ENCODE peak calls at places on chromosomes 2 and 18, in ten cellular contexts. One of them, this sample, is unnamed. For H3K27me3, the result is how much of the 10 kb centered on the place peaks cover.

GRCh38 chr2:117607202-117607601 is 207.3 kb upstream of the DDX18 start:
- DNase-seq in fibroblast of lung: no peak
- DNase-seq in uterus: no peak
- DNase-seq in tibial artery: no peak
- DNase-seq in lung: no peak
- DNase-seq in suprapubic skin: no peak
- DNase-seq in AG04450: no peak
- DNase-seq in endothelial cell of umbilical vein: no peak
- DNase-seq in cardiac muscle cell: no peak
- DNase-seq in A673: no peak
- DNase-seq in this sample: no peak

GRCh38 chr18:33578371-33579146 is 540 bp downstream of the ASXL3 start:
- DNase-seq in cardiac muscle cell: peak
- DNase-seq in fibroblast of lung: no peak
- DNase-seq in AG04450: no peak
- DNase-seq in endothelial cell of umbilical vein: no peak
- DNase-seq in uterus: peak
- DNase-seq in tibial artery: peak
- DNase-seq in suprapubic skin: no peak
- DNase-seq in A673: peak
- DNase-seq in lung: no peak
- DNase-seq in this sample: no peak

GRCh38 chr2:198448803-198449202 is 644.4 kb downstream of the PLCL1 start:
- DNase-seq in cardiac muscle cell: no peak
- DNase-seq in A673: no peak
- DNase-seq in lung: no peak
- DNase-seq in tibial artery: no peak
- DNase-seq in endothelial cell of umbilical vein: no peak
- DNase-seq in AG04450: no peak
- DNase-seq in fibroblast of lung: no peak
- DNase-seq in suprapubic skin: no peak
- DNase-seq in uterus: no peak
- DNase-seq in this sample: no peak

GRCh38 chr2:122078451-122078850 is 323.0 kb downstream of the TSN start:
- DNase-seq in tibial artery: no peak
- DNase-seq in lung: no peak
- DNase-seq in cardiac muscle cell: peak
- DNase-seq in fibroblast of lung: peak
- DNase-seq in endothelial cell of umbilical vein: no peak
- DNase-seq in suprapubic skin: no peak
- DNase-seq in uterus: no peak
- DNase-seq in A673: no peak
- DNase-seq in AG04450: no peak
- DNase-seq in this sample: no peak

GRCh38 chr2:197606180-197606579 is 69.2 kb downstream of the RFTN2 start:
- DNase-seq in A673: no peak
- DNase-seq in tibial artery: no peak
- DNase-seq in lung: no peak
- DNase-seq in cardiac muscle cell: no peak
- DNase-seq in uterus: no peak
- DNase-seq in AG04450: no peak
- DNase-seq in endothelial cell of umbilical vein: no peak
- DNase-seq in fibroblast of lung: no peak
- DNase-seq in suprapubic skin: no peak
- DNase-seq in this sample: peak

GRCh38 chr2:121377676-121378075 is 92.7 kb upstream of the TFCP2L1 start:
- DNase-seq in suprapubic skin: no peak
- DNase-seq in cardiac muscle cell: no peak
- DNase-seq in AG04450: no peak
- DNase-seq in uterus: no peak
- DNase-seq in tibial artery: no peak
- DNase-seq in endothelial cell of umbilical vein: peak
- DNase-seq in lung: no peak
- DNase-seq in fibroblast of lung: peak
- DNase-seq in A673: peak
- DNase-seq in this sample: no peak

GRCh38 chr2:241967745-241968144 is 98.2 kb downstream of the RTP5 start:
- DNase-seq in AG04450: no peak
- DNase-seq in cardiac muscle cell: no peak
- DNase-seq in suprapubic skin: peak
- DNase-seq in fibroblast of lung: no peak
- DNase-seq in lung: no peak
- DNase-seq in A673: no peak
- DNase-seq in tibial artery: peak
- DNase-seq in endothelial cell of umbilical vein: no peak
- DNase-seq in uterus: no peak
- DNase-seq in this sample: peak

GRCh38 chr2:11808016-11808400 is 61.6 kb downstream of the LPIN1 start:
- DNase-seq in fibroblast of lung: no peak
- DNase-seq in A673: no peak
- DNase-seq in suprapubic skin: no peak
- DNase-seq in uterus: no peak
- DNase-seq in cardiac muscle cell: no peak
- DNase-seq in AG04450: no peak
- DNase-seq in tibial artery: no peak
- DNase-seq in lung: no peak
- DNase-seq in endothelial cell of umbilical vein: no peak
- DNase-seq in this sample: no peak

GRCh38 chr2:60882971-60883753 is 1.8 kb downstream of the REL start:
- DNase-seq in lung: no peak
- DNase-seq in endothelial cell of umbilical vein: peak
- DNase-seq in AG04450: no peak
- DNase-seq in uterus: no peak
- DNase-seq in tibial artery: no peak
- DNase-seq in A673: peak
- DNase-seq in suprapubic skin: no peak
- DNase-seq in fibroblast of lung: peak
- DNase-seq in cardiac muscle cell: peak
- DNase-seq in this sample: peak

GRCh38 chr2:166335284-166335683 is 40.5 kb downstream of the SCN9A start:
- DNase-seq in cardiac muscle cell: no peak
- DNase-seq in fibroblast of lung: no peak
- DNase-seq in lung: no peak
- DNase-seq in suprapubic skin: no peak
- DNase-seq in uterus: no peak
- DNase-seq in tibial artery: no peak
- DNase-seq in AG04450: no peak
- DNase-seq in endothelial cell of umbilical vein: no peak
- DNase-seq in A673: no peak
- DNase-seq in this sample: no peak

GRCh38 chr18:23279931-23280330 is 144.6 kb downstream of the CABLES1 start:
- DNase-seq in tibial artery: no peak
- DNase-seq in lung: no peak
- DNase-seq in AG04450: no peak
- DNase-seq in cardiac muscle cell: no peak
- DNase-seq in fibroblast of lung: no peak
- DNase-seq in uterus: no peak
- DNase-seq in endothelial cell of umbilical vein: peak
- DNase-seq in suprapubic skin: no peak
- DNase-seq in A673: no peak
- DNase-seq in this sample: no peak

GRCh38 chr2:80068068-80068467 is 236.5 kb downstream of the LRRTM1 start:
- DNase-seq in endothelial cell of umbilical vein: no peak
- DNase-seq in lung: peak
- DNase-seq in tibial artery: no peak
- DNase-seq in suprapubic skin: no peak
- DNase-seq in AG04450: no peak
- DNase-seq in cardiac muscle cell: no peak
- DNase-seq in uterus: no peak
- DNase-seq in A673: no peak
- DNase-seq in fibroblast of lung: no peak
- DNase-seq in this sample: no peak

GRCh38 chr2:104582471-104582870 is 271.4 kb upstream of the POU3F3 start:
- DNase-seq in A673: no peak
- DNase-seq in AG04450: no peak
- DNase-seq in endothelial cell of umbilical vein: no peak
- DNase-seq in uterus: no peak
- DNase-seq in tibial artery: no peak
- DNase-seq in suprapubic skin: no peak
- DNase-seq in lung: no peak
- DNase-seq in fibroblast of lung: no peak
- DNase-seq in cardiac muscle cell: no peak
- DNase-seq in this sample: no peak

GRCh38 chr2:8574196-8575010 is 107.5 kb upstream of the ID2 start:
- DNase-seq in endothelial cell of umbilical vein: no peak
- DNase-seq in A673: no peak
- DNase-seq in lung: no peak
- DNase-seq in cardiac muscle cell: no peak
- DNase-seq in uterus: no peak
- DNase-seq in fibroblast of lung: peak
- DNase-seq in tibial artery: no peak
- DNase-seq in suprapubic skin: peak
- DNase-seq in AG04450: no peak
- DNase-seq in this sample: no peak

GRCh38 chr2:42386684-42387083 is 25.7 kb upstream of the COX7A2L start:
- DNase-seq in cardiac muscle cell: no peak
- DNase-seq in A673: peak
- DNase-seq in tibial artery: no peak
- DNase-seq in uterus: no peak
- DNase-seq in endothelial cell of umbilical vein: no peak
- DNase-seq in AG04450: no peak
- DNase-seq in lung: no peak
- DNase-seq in suprapubic skin: no peak
- DNase-seq in fibroblast of lung: no peak
- DNase-seq in this sample: no peak

GRCh38 chr2:233712596-233713261 is at the start of gene UGT1A5:
- DNase-seq in AG04450: no peak
- DNase-seq in tibial artery: no peak
- DNase-seq in cardiac muscle cell: no peak
- DNase-seq in fibroblast of lung: no peak
- DNase-seq in endothelial cell of umbilical vein: no peak
- DNase-seq in A673: no peak
- DNase-seq in uterus: no peak
- DNase-seq in lung: no peak
- DNase-seq in suprapubic skin: no peak
- DNase-seq in this sample: no peak

GRCh38 chr2:168992591-168993349 is 38.4 kb downstream of the ABCB11 start:
- DNase-seq in uterus: no peak
- DNase-seq in fibroblast of lung: peak
- DNase-seq in lung: no peak
- DNase-seq in suprapubic skin: no peak
- DNase-seq in tibial artery: no peak
- DNase-seq in endothelial cell of umbilical vein: peak
- DNase-seq in AG04450: no peak
- DNase-seq in A673: no peak
- DNase-seq in cardiac muscle cell: no peak
- DNase-seq in this sample: no peak

GRCh38 chr2:21253311-21254027 is 129.7 kb downstream of the TDRD15 start:
- DNase-seq in cardiac muscle cell: no peak
- DNase-seq in suprapubic skin: no peak
- DNase-seq in A673: no peak
- DNase-seq in tibial artery: no peak
- DNase-seq in uterus: no peak
- DNase-seq in fibroblast of lung: no peak
- DNase-seq in lung: no peak
- DNase-seq in endothelial cell of umbilical vein: no peak
- DNase-seq in AG04450: no peak
- DNase-seq in this sample: no peak

GRCh38 chr2:88765154-88765948 is 73.9 kb downstream of the RPIA start:
- DNase-seq in AG04450: no peak
- DNase-seq in uterus: no peak
- DNase-seq in tibial artery: no peak
- DNase-seq in A673: peak
- DNase-seq in suprapubic skin: no peak
- DNase-seq in endothelial cell of umbilical vein: peak
- DNase-seq in cardiac muscle cell: peak
- DNase-seq in fibroblast of lung: peak
- DNase-seq in lung: peak
- DNase-seq in this sample: peak

GRCh38 chr2:672606-672905 is 4.7 kb downstream of the TMEM18 start:
- DNase-seq in cardiac muscle cell: no peak
- DNase-seq in A673: no peak
- DNase-seq in suprapubic skin: no peak
- DNase-seq in tibial artery: no peak
- DNase-seq in AG04450: no peak
- DNase-seq in fibroblast of lung: no peak
- DNase-seq in endothelial cell of umbilical vein: no peak
- DNase-seq in uterus: no peak
- DNase-seq in lung: no peak
- DNase-seq in this sample: no peak
- H3K4me3 ChIP-seq in cardiac muscle cell: no peak
- H3K4me3 ChIP-seq in A673: no peak
- H3K4me3 ChIP-seq in suprapubic skin: no peak
- H3K4me3 ChIP-seq in tibial artery: no peak
- H3K4me3 ChIP-seq in AG04450: no peak
- H3K4me3 ChIP-seq in fibroblast of lung: no peak
- H3K4me3 ChIP-seq in endothelial cell of umbilical vein: no peak
- H3K4me3 ChIP-seq in uterus: no peak
- H3K4me3 ChIP-seq in lung: no peak
- H3K4me3 ChIP-seq in this sample: no peak

DNA sequence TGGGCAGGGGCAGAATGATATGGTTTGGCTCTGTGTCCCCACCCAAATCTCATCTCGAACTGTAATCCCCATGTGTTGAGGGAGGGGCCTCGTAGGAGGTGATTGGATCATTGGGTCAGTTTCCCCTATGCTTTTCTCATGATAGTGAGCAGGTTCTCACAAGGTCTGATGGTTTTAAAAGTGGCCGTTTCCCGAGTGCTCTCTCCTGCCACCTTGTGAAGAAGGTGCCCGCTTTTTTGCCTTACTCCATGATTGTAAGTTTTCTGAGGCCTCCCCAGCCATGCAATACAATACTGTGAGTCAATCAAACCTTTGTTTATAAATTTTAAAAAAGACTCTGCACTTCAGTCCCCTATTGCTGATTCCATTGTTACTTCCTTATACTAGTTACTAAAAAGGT is 82.9 kb upstream of the CDKL4 start:
- DNase-seq in fibroblast of lung: no peak
- DNase-seq in A673: peak
- DNase-seq in endothelial cell of umbilical vein: no peak
- DNase-seq in suprapubic skin: no peak
- DNase-seq in tibial artery: no peak
- DNase-seq in cardiac muscle cell: no peak
- DNase-seq in AG04450: no peak
- DNase-seq in lung: no peak
- DNase-seq in uterus: no peak
- DNase-seq in this sample: no peak
- TF ChIP-seq CTCF in fibroblast of lung: no peak
- TF ChIP-seq CTCF in A673: no peak
- TF ChIP-seq CTCF in endothelial cell of umbilical vein: no peak
- TF ChIP-seq CTCF in suprapubic skin: no peak
- TF ChIP-seq CTCF in tibial artery: no peak
- TF ChIP-seq CTCF in cardiac muscle cell: no peak
- TF ChIP-seq CTCF in AG04450: no peak
- TF ChIP-seq CTCF in lung: no peak
- TF ChIP-seq CTCF in uterus: no peak
- TF ChIP-seq CTCF in this sample: no peak

GRCh38 chr2:130966149-130967019 is 126.9 kb downstream of the FAM168B start:
- DNase-seq in endothelial cell of umbilical vein: no peak
- DNase-seq in cardiac muscle cell: no peak
- DNase-seq in lung: no peak
- DNase-seq in tibial artery: no peak
- DNase-seq in suprapubic skin: no peak
- DNase-seq in fibroblast of lung: no peak
- DNase-seq in A673: no peak
- DNase-seq in AG04450: no peak
- DNase-seq in uterus: no peak
- DNase-seq in this sample: no peak
- H3K27me3 ChIP-seq in endothelial cell of umbilical vein: under half
- H3K27me3 ChIP-seq in cardiac muscle cell: half or more
- H3K27me3 ChIP-seq in lung: under half
- H3K27me3 ChIP-seq in tibial artery: under half
- H3K27me3 ChIP-seq in suprapubic skin: under half
- H3K27me3 ChIP-seq in fibroblast of lung: under half
- H3K27me3 ChIP-seq in A673: half or more
- H3K27me3 ChIP-seq in AG04450: under half
- H3K27me3 ChIP-seq in uterus: under half
- H3K27me3 ChIP-seq in this sample: under half

GRCh38 chr2:227812001-227812400 is 1.6 kb upstream of the CCL20 start:
- DNase-seq in A673: no peak
- DNase-seq in lung: no peak
- DNase-seq in endothelial cell of umbilical vein: no peak
- DNase-seq in suprapubic skin: no peak
- DNase-seq in AG04450: peak
- DNase-seq in cardiac muscle cell: no peak
- DNase-seq in uterus: no peak
- DNase-seq in tibial artery: no peak
- DNase-seq in fibroblast of lung: no peak
- DNase-seq in this sample: no peak
- H3K4me3 ChIP-seq in A673: no peak
- H3K4me3 ChIP-seq in lung: no peak
- H3K4me3 ChIP-seq in endothelial cell of umbilical vein: no peak
- H3K4me3 ChIP-seq in suprapubic skin: no peak
- H3K4me3 ChIP-seq in AG04450: no peak
- H3K4me3 ChIP-seq in cardiac muscle cell: no peak
- H3K4me3 ChIP-seq in uterus: no peak
- H3K4me3 ChIP-seq in tibial artery: no peak
- H3K4me3 ChIP-seq in fibroblast of lung: no peak
- H3K4me3 ChIP-seq in this sample: no peak

This sample was measured in GM06990.